ENCODE peak calls at places on chromosomes 4 and X, in five cellular contexts. H is left lung; A is effector memory CD4-positive, alpha-beta T cell; W is small intestine; R is GM23248. P is an unnamed sample. For H3K4me1 and H3K36me3, the result is how much of the 10 kb centered on the place peaks cover.

GRCh38 chr4:145545538-145546224 is 64.0 kb downstream of the SMAD1 start:
- DNase-seq in H (no peak), A (no peak), W (peak), R (peak), P (no peak)

GRCh38 chr4:118557298-118557851 is 127.8 kb upstream of the METTL14 start:
- DNase-seq in H (no peak), A (no peak), W (no peak), R (peak), P (no peak)

GRCh38 chr4:139530833-139531427 is 25.1 kb downstream of the SETD7 start:
- DNase-seq in H (no peak), A (peak), W (peak), R (peak), P (peak)

GRCh38 chrX:109409181-109409580 is 72.7 kb downstream of the GUCY2F start:
- DNase-seq in H (no peak), A (no peak), W (no peak), R (no peak), P (no peak)

GRCh38 chr4:10006604-10007435 is 14.5 kb downstream of the SLC2A9 start:
- DNase-seq in H (peak), A (no peak), W (peak), R (peak), P (no peak)

GRCh38 chr4:143286733-143287570 is 49.7 kb upstream of the GAB1 start:
- DNase-seq in H (no peak), A (no peak), W (no peak), R (peak), P (no peak)

GRCh38 chr4:100299441-100299840 is 109.2 kb upstream of the DDIT4L start:
- DNase-seq in H (no peak), A (no peak), W (no peak), R (peak), P (no peak)

GRCh38 chr4:10096201-10096975 is 20.2 kb downstream of the WDR1 start:
- DNase-seq in H (peak), A (peak), W (peak), R (peak), P (peak)

GRCh38 chr4:77877167-77877566 is 14.5 kb downstream of the MRPL1 start:
- DNase-seq in H (no peak), A (no peak), W (no peak), R (no peak), P (no peak)

GRCh38 chrX:2576793-2577192 is 76.0 kb upstream of the DHRSX start:
- DNase-seq in H (no peak), A (no peak), W (no peak), R (peak), P (no peak)

GRCh38 chr4:72312032-72312650 is 256.9 kb downstream of the ADAMTS3 start:
- DNase-seq in H (peak), A (no peak), W (peak), R (peak), P (no peak)

GRCh38 chr4:121827851-121828250 is 4.2 kb upstream of the CCNA2 start:
- DNase-seq in H (no peak), A (no peak), W (no peak), R (peak), P (no peak)

GRCh38 chrX:7228226-7228625 is 80.3 kb upstream of the PUDP start:
- DNase-seq in H (no peak), A (no peak), W (no peak), R (no peak), P (no peak)

GRCh38 chr4:40629401-40630334 is at the start of gene RBM47:
- DNase-seq in H (peak), A (no peak), W (peak), R (peak), P (peak)
- H3K4me1 ChIP-seq in H (under half), A (under half), W (under half), R (under half), P (under half)

DNA sequence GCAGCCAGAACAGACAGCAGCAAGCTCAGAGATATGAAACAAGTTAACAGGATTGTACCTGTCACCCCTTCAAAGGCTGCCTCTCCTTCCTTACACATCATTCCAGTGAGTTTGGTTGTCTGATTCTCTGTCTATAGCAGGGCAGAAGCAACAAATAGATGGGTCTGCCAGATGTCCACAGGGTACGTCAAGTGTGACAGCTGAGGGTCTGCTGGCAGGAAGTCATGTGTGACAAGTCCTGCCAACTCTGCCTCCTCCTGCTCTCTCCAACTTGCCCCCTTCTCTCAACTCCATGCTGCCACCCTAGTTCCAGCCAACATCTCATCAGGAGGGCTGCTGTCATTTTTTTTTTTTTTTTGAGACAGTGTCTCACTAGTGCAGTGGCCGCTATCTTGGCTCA is 109.2 kb downstream of the NSUN7 start:
- DNase-seq in H (no peak), A (no peak), W (no peak), R (no peak), P (no peak)
- H3K27ac ChIP-seq in H (no peak), A (no peak), W (no peak), R (no peak), P (no peak)

GRCh38 chr4:957581-958313 is 15.6 kb downstream of the DGKQ start:
- DNase-seq in H (peak), A (no peak), W (no peak), R (no peak), P (no peak)
- H3K36me3 ChIP-seq in H (half or more), A (under half), W (under half), R (under half), P (half or more)

GRCh38 chr4:67545199-67545995 is at the start of gene CENPC:
- DNase-seq in H (peak), A (peak), W (peak), R (peak), P (peak)
- H3K4me1 ChIP-seq in H (under half), A (under half), W (under half), R (under half), P (under half)

GRCh38 chrX:132940727-132941162 is 17.7 kb downstream of the HS6ST2 start:
- DNase-seq in H (no peak), A (no peak), W (no peak), R (no peak), P (no peak)
- H3K27ac ChIP-seq in H (no peak), A (no peak), W (no peak), R (no peak), P (no peak)

DNA sequence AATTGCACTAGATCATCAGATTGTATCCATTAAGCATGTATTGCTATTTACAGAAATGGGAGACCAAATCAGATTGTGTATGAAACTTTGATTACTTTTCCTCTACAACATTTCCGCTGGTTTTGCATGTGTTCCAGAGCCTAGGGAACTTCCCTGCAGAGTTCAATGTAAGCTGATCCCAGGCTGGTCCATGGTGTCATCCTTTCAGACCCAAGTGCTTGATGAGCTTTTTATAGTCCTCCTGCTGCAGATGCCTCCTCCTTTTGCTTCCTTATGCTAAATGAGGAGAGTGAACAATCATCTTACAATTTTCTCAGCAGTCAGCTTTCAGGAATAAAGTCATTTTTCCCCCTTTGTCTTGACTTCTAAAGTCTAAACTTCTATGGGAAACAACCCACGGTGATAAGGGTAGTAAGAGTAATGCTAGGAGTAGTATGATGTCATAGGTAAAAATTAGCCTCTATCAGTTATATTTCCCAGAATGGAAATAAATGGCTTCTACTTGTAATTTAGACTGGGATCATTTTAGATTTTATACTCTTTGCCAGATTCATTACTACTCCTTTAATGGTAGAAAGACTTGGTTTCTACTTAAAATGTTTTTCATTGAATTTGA is 55.1 kb upstream of the SLC4A4 start:
- DNase-seq in H (no peak), A (no peak), W (no peak), R (no peak), P (no peak)
- H3K36me3 ChIP-seq in H (under half), A (under half), W (under half), R (under half), P (under half)